ENCODE peak calls at places on chromosomes 3 and 15, in six cellular contexts. One of them, this sample, is unnamed.

GRCh38 chr3:145094355-145094941 is 1066.5 kb downstream of the PLOD2 start:
- DNase-seq in IMR-90: peak; percentile 54
- DNase-seq in uterus: no peak
- DNase-seq in stomach: no peak
- DNase-seq in heart left ventricle: no peak
- DNase-seq in Peyer's patch: no peak
- DNase-seq in this sample: no peak

GRCh38 chr15:40274350-40275274 is 8.3 kb downstream of the ANKRD63 start:
- DNase-seq in IMR-90: peak; percentile 78
- DNase-seq in stomach: peak; percentile 87
- DNase-seq in uterus: peak; percentile 78
- DNase-seq in heart left ventricle: peak; percentile 80
- DNase-seq in Peyer's patch: peak; percentile 91
- DNase-seq in this sample: peak; percentile 85

GRCh38 chr15:99564221-99565030 is 1.4 kb upstream of the MEF2A start:
- DNase-seq in stomach: no peak
- DNase-seq in IMR-90: peak; percentile 13
- DNase-seq in heart left ventricle: peak; percentile 54
- DNase-seq in uterus: peak; percentile 32
- DNase-seq in Peyer's patch: peak; percentile 52
- DNase-seq in this sample: peak; percentile 38

GRCh38 chr15:89442671-89443307 is 53.6 kb downstream of the RHCG start:
- DNase-seq in heart left ventricle: no peak
- DNase-seq in IMR-90: peak; percentile 8
- DNase-seq in uterus: no peak
- DNase-seq in stomach: peak; percentile 31
- DNase-seq in Peyer's patch: peak; percentile 70
- DNase-seq in this sample: no peak

GRCh38 chr3:112074616-112075497 is 11.3 kb upstream of the C3orf52 start:
- DNase-seq in uterus: no peak
- DNase-seq in heart left ventricle: no peak
- DNase-seq in Peyer's patch: peak; percentile 72
- DNase-seq in IMR-90: peak; percentile 97
- DNase-seq in stomach: peak; percentile 59
- DNase-seq in this sample: no peak

GRCh38 chr15:100663066-100663465 is 60.7 kb downstream of the ASB7 start:
- DNase-seq in heart left ventricle: no peak
- DNase-seq in IMR-90: no peak
- DNase-seq in uterus: no peak
- DNase-seq in stomach: no peak
- DNase-seq in Peyer's patch: no peak
- DNase-seq in this sample: no peak

GRCh38 chr15:65195542-65196026 is 10.4 kb upstream of the CLPX start:
- DNase-seq in heart left ventricle: no peak
- DNase-seq in stomach: no peak
- DNase-seq in IMR-90: no peak
- DNase-seq in Peyer's patch: peak; percentile 40
- DNase-seq in uterus: peak; percentile 42
- DNase-seq in this sample: no peak

GRCh38 chr15:48281674-48282073 is 49.6 kb upstream of the DUT start:
- DNase-seq in stomach: no peak
- DNase-seq in uterus: no peak
- DNase-seq in IMR-90: peak; percentile 20
- DNase-seq in Peyer's patch: no peak
- DNase-seq in heart left ventricle: no peak
- DNase-seq in this sample: no peak

GRCh38 chr3:57731311-57731710 is 24.8 kb upstream of the SLMAP start:
- DNase-seq in uterus: no peak
- DNase-seq in Peyer's patch: no peak
- DNase-seq in stomach: no peak
- DNase-seq in IMR-90: peak; percentile 13
- DNase-seq in heart left ventricle: no peak
- DNase-seq in this sample: no peak

GRCh38 chr3:187713504-187713903 is 11.1 kb upstream of the RTP2 start:
- DNase-seq in Peyer's patch: no peak
- DNase-seq in IMR-90: peak; percentile 54
- DNase-seq in heart left ventricle: no peak
- DNase-seq in uterus: no peak
- DNase-seq in stomach: no peak
- DNase-seq in this sample: no peak

GRCh38 chr15:69298697-69299441 is at the start of gene PAQR5:
- DNase-seq in uterus: no peak
- DNase-seq in stomach: peak; percentile 68
- DNase-seq in heart left ventricle: peak; percentile 35
- DNase-seq in IMR-90: no peak
- DNase-seq in Peyer's patch: peak; percentile 62
- DNase-seq in this sample: no peak

GRCh38 chr3:183178833-183179549 is 16.5 kb upstream of the LAMP3 start:
- DNase-seq in heart left ventricle: peak; percentile 38
- DNase-seq in uterus: peak; percentile 35
- DNase-seq in IMR-90: no peak
- DNase-seq in Peyer's patch: peak; percentile 49
- DNase-seq in stomach: peak; percentile 31
- DNase-seq in this sample: no peak

GRCh38 chr15:67892559-67893377 is 52.9 kb upstream of the RNU6-1 start:
- DNase-seq in uterus: peak; percentile 63
- DNase-seq in IMR-90: no peak
- DNase-seq in heart left ventricle: no peak
- DNase-seq in Peyer's patch: peak; percentile 67
- DNase-seq in stomach: no peak
- DNase-seq in this sample: no peak

GRCh38 chr15:65885668-65886218 is 16.5 kb downstream of the RAB11A start:
- DNase-seq in Peyer's patch: no peak
- DNase-seq in IMR-90: no peak
- DNase-seq in heart left ventricle: no peak
- DNase-seq in uterus: no peak
- DNase-seq in stomach: no peak
- DNase-seq in this sample: no peak

GRCh38 chr3:57848177-57848738 is 92.1 kb downstream of the SLMAP start:
- DNase-seq in Peyer's patch: no peak
- DNase-seq in uterus: no peak
- DNase-seq in stomach: no peak
- DNase-seq in IMR-90: no peak
- DNase-seq in heart left ventricle: no peak
- DNase-seq in this sample: no peak

GRCh38 chr3:25812644-25813043 is 22.8 kb downstream of the OXSM start:
- DNase-seq in uterus: no peak
- DNase-seq in heart left ventricle: no peak
- DNase-seq in IMR-90: no peak
- DNase-seq in Peyer's patch: no peak
- DNase-seq in stomach: no peak
- DNase-seq in this sample: no peak

GRCh38 chr3:179882322-179882721 is 154.4 kb downstream of the PEX5L start:
- DNase-seq in heart left ventricle: no peak
- DNase-seq in uterus: no peak
- DNase-seq in IMR-90: no peak
- DNase-seq in stomach: no peak
- DNase-seq in Peyer's patch: no peak
- DNase-seq in this sample: no peak

GRCh38 chr3:66989241-66989640 is 8.9 kb upstream of the KBTBD8 start:
- DNase-seq in stomach: no peak
- DNase-seq in Peyer's patch: no peak
- DNase-seq in uterus: no peak
- DNase-seq in IMR-90: no peak
- DNase-seq in heart left ventricle: no peak
- DNase-seq in this sample: no peak

GRCh38 chr3:125683067-125683844 is 88.0 kb upstream of the OSBPL11 start:
- DNase-seq in heart left ventricle: peak; percentile 61
- DNase-seq in uterus: peak; percentile 70
- DNase-seq in stomach: no peak
- DNase-seq in IMR-90: no peak
- DNase-seq in Peyer's patch: no peak
- DNase-seq in this sample: no peak

GRCh38 chr3:195932418-195933043 is 24.2 kb upstream of the TNK2 start:
- DNase-seq in heart left ventricle: no peak
- DNase-seq in stomach: no peak
- DNase-seq in Peyer's patch: peak; percentile 31
- DNase-seq in IMR-90: no peak
- DNase-seq in uterus: no peak
- DNase-seq in this sample: no peak

DNA sequence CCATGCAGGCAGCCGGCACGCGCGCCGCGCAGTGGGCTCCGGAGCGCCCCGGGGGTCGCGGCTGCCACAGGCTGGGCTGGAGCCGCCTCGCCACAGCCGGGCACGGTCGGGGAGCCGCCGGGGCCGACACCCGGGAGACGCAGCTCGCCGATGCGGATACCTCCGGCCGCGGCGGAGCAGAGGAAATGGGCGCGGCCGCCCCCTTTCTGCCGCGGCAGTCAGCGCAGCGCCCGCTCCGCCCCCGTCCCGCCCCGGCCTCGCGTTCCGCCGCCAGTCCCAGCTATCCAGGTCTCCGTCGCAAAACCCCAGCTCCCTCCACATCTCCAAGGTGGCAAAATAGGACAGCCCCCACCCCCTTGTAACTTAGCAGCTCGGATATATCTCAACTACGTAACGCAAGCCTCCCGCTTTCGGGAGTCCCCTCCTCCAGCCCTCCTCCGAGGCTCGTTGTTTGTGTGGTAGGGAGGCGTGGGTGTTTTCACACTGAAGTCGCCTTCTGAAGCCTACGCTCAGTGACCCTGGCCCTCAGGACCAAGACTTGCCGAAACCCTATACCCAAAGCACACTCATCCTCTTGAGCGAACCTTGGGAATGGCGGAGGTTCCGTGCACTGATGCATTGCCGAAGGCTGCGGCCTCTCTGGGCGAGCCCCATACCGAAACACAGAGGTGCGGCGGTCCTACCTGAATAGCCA is at the start of gene SH3BP5:
- DNase-seq in stomach: peak; percentile 76
- DNase-seq in heart left ventricle: peak; percentile 79
- DNase-seq in uterus: peak; percentile 83
- DNase-seq in IMR-90: peak; percentile 47
- DNase-seq in Peyer's patch: peak; percentile 88
- DNase-seq in this sample: peak; percentile 66
- TF ChIP-seq POLR2A in stomach: no peak
- TF ChIP-seq POLR2A in heart left ventricle: peak; percentile 69
- TF ChIP-seq POLR2A in uterus: peak; percentile 90
- TF ChIP-seq POLR2A in IMR-90: no peak
- TF ChIP-seq POLR2A in Peyer's patch: no peak
- TF ChIP-seq POLR2A in this sample: peak; percentile 91

GRCh38 chr3:33790091-33790490 is 8.3 kb upstream of the PDCD6IP start:
- DNase-seq in heart left ventricle: no peak
- DNase-seq in uterus: no peak
- DNase-seq in IMR-90: no peak
- DNase-seq in stomach: no peak
- DNase-seq in Peyer's patch: no peak
- DNase-seq in this sample: no peak

GRCh38 chr3:33786565-33787327 is 11.7 kb upstream of the PDCD6IP start:
- DNase-seq in Peyer's patch: no peak
- DNase-seq in uterus: no peak
- DNase-seq in heart left ventricle: no peak
- DNase-seq in IMR-90: no peak
- DNase-seq in stomach: no peak
- DNase-seq in this sample: no peak

GRCh38 chr3:33789183-33789954 is 9.1 kb upstream of the PDCD6IP start:
- DNase-seq in uterus: no peak
- DNase-seq in stomach: no peak
- DNase-seq in heart left ventricle: no peak
- DNase-seq in IMR-90: no peak
- DNase-seq in Peyer's patch: no peak
- DNase-seq in this sample: no peak

GRCh38 chr3:33791477-33792166 is 6.8 kb upstream of the PDCD6IP start:
- DNase-seq in heart left ventricle: no peak
- DNase-seq in Peyer's patch: peak; percentile 78
- DNase-seq in stomach: no peak
- DNase-seq in IMR-90: peak; percentile 41
- DNase-seq in uterus: no peak
- DNase-seq in this sample: no peak

DNA sequence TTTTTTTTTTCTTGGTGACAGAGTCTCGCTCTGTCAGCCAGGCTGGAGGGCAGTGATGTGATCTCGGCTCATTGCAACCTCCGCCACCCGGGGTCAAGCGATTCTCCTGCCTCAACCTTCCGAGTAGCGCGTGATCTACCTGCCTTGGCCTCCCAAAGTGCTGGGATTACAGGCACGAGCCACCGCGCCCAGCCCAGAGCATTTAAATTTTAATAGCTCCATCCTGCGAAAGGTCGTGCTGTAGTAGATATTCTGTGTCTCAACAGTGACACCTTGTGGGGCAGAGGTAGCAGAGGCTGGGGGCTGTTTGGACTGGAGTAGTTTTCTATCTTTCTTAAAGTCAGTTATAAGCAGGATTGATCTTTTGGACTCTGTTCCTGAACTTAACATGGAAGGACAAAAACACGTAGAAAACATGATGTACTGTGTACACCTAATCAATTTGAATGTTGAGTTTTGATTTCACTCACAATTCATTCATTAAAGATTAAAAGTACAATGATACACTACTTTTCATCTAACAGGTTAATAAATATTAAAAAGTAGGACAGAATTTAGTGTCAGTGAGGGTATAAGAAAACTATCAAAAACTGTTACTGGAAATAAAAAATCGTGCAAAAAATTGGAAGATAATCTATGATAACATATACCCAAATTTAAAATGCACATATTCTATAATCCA is 11.0 kb upstream of the PDCD6IP start:
- DNase-seq in uterus: peak; percentile 48
- DNase-seq in stomach: peak; percentile 61
- DNase-seq in heart left ventricle: peak; percentile 46
- DNase-seq in IMR-90: peak; percentile 72
- DNase-seq in Peyer's patch: peak; percentile 84
- DNase-seq in this sample: peak; percentile 68
- H3K4me3 ChIP-seq in uterus: no peak overlapping the region
- H3K4me3 ChIP-seq in stomach: peak overlapping the region; percentile 34
- H3K4me3 ChIP-seq in heart left ventricle: peak overlapping the region; percentile 44
- H3K4me3 ChIP-seq in IMR-90: peak overlapping the region; percentile 28
- H3K4me3 ChIP-seq in Peyer's patch: peak overlapping the region; percentile 9
- H3K4me3 ChIP-seq in this sample: no peak overlapping the region

DNA sequence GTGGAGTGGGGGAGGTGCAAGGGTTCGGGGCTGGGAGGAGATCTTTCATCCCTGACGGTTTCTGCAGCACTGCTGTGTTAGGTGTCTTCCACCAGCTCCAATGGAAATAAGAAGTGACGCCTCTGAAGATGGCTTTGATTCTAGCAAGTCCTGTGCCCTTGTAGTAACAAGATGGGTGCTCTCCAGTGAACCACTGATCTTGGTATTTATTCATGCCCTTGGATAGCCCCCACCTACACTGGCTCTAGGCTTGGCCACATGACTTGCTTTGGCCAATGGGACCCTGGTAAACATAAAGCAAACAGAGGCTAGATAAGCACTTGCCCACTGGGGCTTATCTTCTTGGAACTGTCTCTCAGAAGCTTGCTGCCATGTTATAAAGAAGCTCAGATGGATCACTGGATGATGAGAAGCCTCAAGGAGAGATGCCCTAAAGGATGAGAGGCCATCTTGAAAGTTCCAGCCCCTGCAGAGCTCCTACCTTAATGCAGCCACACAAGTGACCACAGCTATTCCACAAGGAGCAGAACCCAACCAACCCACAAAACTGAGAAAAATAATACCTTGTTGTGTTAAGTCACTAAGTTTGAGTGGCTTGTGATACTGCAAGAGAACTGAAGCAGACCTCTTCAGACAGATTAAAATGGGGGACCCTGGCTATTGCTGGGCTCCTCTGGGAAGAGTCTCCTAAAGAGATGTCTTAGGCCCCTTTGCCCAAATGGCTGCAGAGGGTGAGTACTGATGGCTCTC is 137.9 kb downstream of the PDCD6IP start:
- DNase-seq in Peyer's patch: no peak
- DNase-seq in uterus: no peak
- DNase-seq in stomach: no peak
- DNase-seq in IMR-90: no peak
- DNase-seq in heart left ventricle: no peak
- DNase-seq in this sample: no peak
- TF ChIP-seq POLR2A in Peyer's patch: no peak
- TF ChIP-seq POLR2A in uterus: no peak
- TF ChIP-seq POLR2A in stomach: no peak
- TF ChIP-seq POLR2A in IMR-90: no peak
- TF ChIP-seq POLR2A in heart left ventricle: no peak
- TF ChIP-seq POLR2A in this sample: no peak

GRCh38 chr15:76056931-76057330 is 2.9 kb upstream of the TMEM266 start:
- DNase-seq in uterus: no peak
- DNase-seq in stomach: no peak
- DNase-seq in IMR-90: no peak
- DNase-seq in heart left ventricle: no peak
- DNase-seq in Peyer's patch: no peak
- DNase-seq in this sample: no peak
- H3K4me3 ChIP-seq in uterus: no peak overlapping the region
- H3K4me3 ChIP-seq in stomach: peak overlapping the region; percentile 29
- H3K4me3 ChIP-seq in IMR-90: no peak overlapping the region
- H3K4me3 ChIP-seq in heart left ventricle: no peak overlapping the region
- H3K4me3 ChIP-seq in Peyer's patch: no peak overlapping the region
- H3K4me3 ChIP-seq in this sample: no peak overlapping the region

This sample was measured in tibial nerve.